ENCODE peak calls at places on chromosomes 4 and X, in eight cellular contexts. One of them, this sample, is unnamed.

GRCh38 chr4:2247128-2248043 is 5.5 kb upstream of the HAUS3 start:
- DNase-seq in cardiac fibroblast: no peak
- DNase-seq in AG10803: no peak
- DNase-seq in CD4-positive, alpha-beta T cell: no peak
- DNase-seq in upper lobe of right lung: no peak
- DNase-seq in chondrocyte: peak
- DNase-seq in endodermal cell: peak
- DNase-seq in WTC11: peak
- DNase-seq in this sample: peak

GRCh38 chrX:126655061-126655460 is 102.4 kb upstream of the DCAF12L1 start:
- DNase-seq in upper lobe of right lung: no peak
- DNase-seq in AG10803: no peak
- DNase-seq in CD4-positive, alpha-beta T cell: no peak
- DNase-seq in WTC11: no peak
- DNase-seq in endodermal cell: no peak
- DNase-seq in chondrocyte: no peak
- DNase-seq in cardiac fibroblast: no peak
- DNase-seq in this sample: no peak

GRCh38 chrX:23902419-23902818 is 5.3 kb downstream of the APOO start:
- DNase-seq in upper lobe of right lung: no peak
- DNase-seq in cardiac fibroblast: peak
- DNase-seq in CD4-positive, alpha-beta T cell: no peak
- DNase-seq in chondrocyte: no peak
- DNase-seq in WTC11: no peak
- DNase-seq in AG10803: peak
- DNase-seq in endodermal cell: no peak
- DNase-seq in this sample: no peak

GRCh38 chrX:134727363-134727762 is 69.1 kb upstream of the PLAC1 start:
- DNase-seq in chondrocyte: no peak
- DNase-seq in CD4-positive, alpha-beta T cell: no peak
- DNase-seq in WTC11: no peak
- DNase-seq in cardiac fibroblast: peak
- DNase-seq in upper lobe of right lung: no peak
- DNase-seq in AG10803: no peak
- DNase-seq in endodermal cell: no peak
- DNase-seq in this sample: no peak

GRCh38 chr4:6466756-6467381 is 5.5 kb downstream of the PPP2R2C start:
- DNase-seq in AG10803: no peak
- DNase-seq in WTC11: no peak
- DNase-seq in CD4-positive, alpha-beta T cell: no peak
- DNase-seq in cardiac fibroblast: no peak
- DNase-seq in chondrocyte: no peak
- DNase-seq in upper lobe of right lung: no peak
- DNase-seq in endodermal cell: peak
- DNase-seq in this sample: no peak

GRCh38 chr4:132865922-132866321 is 283.2 kb upstream of the PCDH10 start:
- DNase-seq in WTC11: no peak
- DNase-seq in CD4-positive, alpha-beta T cell: no peak
- DNase-seq in AG10803: no peak
- DNase-seq in chondrocyte: no peak
- DNase-seq in upper lobe of right lung: no peak
- DNase-seq in endodermal cell: no peak
- DNase-seq in cardiac fibroblast: no peak
- DNase-seq in this sample: no peak

GRCh38 chr4:10087152-10087791 is 29.3 kb downstream of the WDR1 start:
- DNase-seq in cardiac fibroblast: no peak
- DNase-seq in chondrocyte: peak
- DNase-seq in AG10803: no peak
- DNase-seq in upper lobe of right lung: peak
- DNase-seq in CD4-positive, alpha-beta T cell: no peak
- DNase-seq in WTC11: no peak
- DNase-seq in endodermal cell: no peak
- DNase-seq in this sample: no peak

GRCh38 chr4:173519130-173520101 is 10.6 kb downstream of the HAND2 start:
- DNase-seq in WTC11: no peak
- DNase-seq in endodermal cell: no peak
- DNase-seq in upper lobe of right lung: no peak
- DNase-seq in CD4-positive, alpha-beta T cell: no peak
- DNase-seq in AG10803: peak
- DNase-seq in chondrocyte: no peak
- DNase-seq in cardiac fibroblast: no peak
- DNase-seq in this sample: no peak

GRCh38 chrX:78643874-78644273 is 15.3 kb downstream of the RTL3 start:
- DNase-seq in CD4-positive, alpha-beta T cell: no peak
- DNase-seq in WTC11: no peak
- DNase-seq in cardiac fibroblast: no peak
- DNase-seq in AG10803: no peak
- DNase-seq in upper lobe of right lung: no peak
- DNase-seq in endodermal cell: no peak
- DNase-seq in chondrocyte: no peak
- DNase-seq in this sample: no peak

GRCh38 chr4:79906306-79906705 is 166.7 kb downstream of the ANTXR2 start:
- DNase-seq in chondrocyte: no peak
- DNase-seq in cardiac fibroblast: no peak
- DNase-seq in upper lobe of right lung: no peak
- DNase-seq in WTC11: no peak
- DNase-seq in AG10803: no peak
- DNase-seq in endodermal cell: no peak
- DNase-seq in CD4-positive, alpha-beta T cell: no peak
- DNase-seq in this sample: no peak

GRCh38 chr4:95637047-95637600 is 88.4 kb upstream of the UNC5C start:
- DNase-seq in upper lobe of right lung: no peak
- DNase-seq in CD4-positive, alpha-beta T cell: no peak
- DNase-seq in cardiac fibroblast: peak
- DNase-seq in chondrocyte: no peak
- DNase-seq in AG10803: no peak
- DNase-seq in endodermal cell: no peak
- DNase-seq in WTC11: peak
- DNase-seq in this sample: no peak

GRCh38 chr4:48642421-48643144 is 137.5 kb downstream of the FRYL start:
- DNase-seq in WTC11: no peak
- DNase-seq in endodermal cell: no peak
- DNase-seq in AG10803: peak
- DNase-seq in chondrocyte: no peak
- DNase-seq in cardiac fibroblast: peak
- DNase-seq in upper lobe of right lung: no peak
- DNase-seq in CD4-positive, alpha-beta T cell: no peak
- DNase-seq in this sample: no peak

GRCh38 chrX:7334253-7334935 is 186.4 kb upstream of the PUDP start:
- DNase-seq in endodermal cell: no peak
- DNase-seq in WTC11: no peak
- DNase-seq in AG10803: peak
- DNase-seq in chondrocyte: no peak
- DNase-seq in upper lobe of right lung: no peak
- DNase-seq in CD4-positive, alpha-beta T cell: no peak
- DNase-seq in cardiac fibroblast: peak
- DNase-seq in this sample: no peak

GRCh38 chr4:74933562-74934015 is 673 bp downstream of the PARM1 start:
- DNase-seq in CD4-positive, alpha-beta T cell: no peak
- DNase-seq in upper lobe of right lung: peak
- DNase-seq in cardiac fibroblast: peak
- DNase-seq in chondrocyte: no peak
- DNase-seq in AG10803: no peak
- DNase-seq in WTC11: no peak
- DNase-seq in endodermal cell: no peak
- DNase-seq in this sample: no peak

GRCh38 chr4:65623509-65623908 is 46.8 kb downstream of the EPHA5 start:
- DNase-seq in cardiac fibroblast: peak
- DNase-seq in AG10803: peak
- DNase-seq in upper lobe of right lung: no peak
- DNase-seq in endodermal cell: no peak
- DNase-seq in CD4-positive, alpha-beta T cell: no peak
- DNase-seq in WTC11: no peak
- DNase-seq in chondrocyte: no peak
- DNase-seq in this sample: no peak

GRCh38 chrX:133414399-133415275 is 652 bp downstream of the GPC4 start:
- DNase-seq in CD4-positive, alpha-beta T cell: no peak
- DNase-seq in WTC11: peak
- DNase-seq in upper lobe of right lung: peak
- DNase-seq in AG10803: peak
- DNase-seq in chondrocyte: peak
- DNase-seq in endodermal cell: peak
- DNase-seq in cardiac fibroblast: peak
- DNase-seq in this sample: no peak

GRCh38 chr4:113476800-113477199 is 284.7 kb downstream of the CAMK2D start:
- DNase-seq in endodermal cell: no peak
- DNase-seq in CD4-positive, alpha-beta T cell: no peak
- DNase-seq in upper lobe of right lung: no peak
- DNase-seq in cardiac fibroblast: peak
- DNase-seq in chondrocyte: no peak
- DNase-seq in AG10803: no peak
- DNase-seq in WTC11: no peak
- DNase-seq in this sample: no peak

GRCh38 chr4:173498023-173498422 is 32.0 kb downstream of the HAND2 start:
- DNase-seq in AG10803: no peak
- DNase-seq in upper lobe of right lung: no peak
- DNase-seq in chondrocyte: no peak
- DNase-seq in endodermal cell: no peak
- DNase-seq in WTC11: no peak
- DNase-seq in cardiac fibroblast: no peak
- DNase-seq in CD4-positive, alpha-beta T cell: no peak
- DNase-seq in this sample: no peak

GRCh38 chr4:6263541-6264540 is 5.8 kb upstream of the WFS1 start:
- DNase-seq in WTC11: peak
- DNase-seq in chondrocyte: peak
- DNase-seq in AG10803: peak
- DNase-seq in endodermal cell: peak
- DNase-seq in cardiac fibroblast: peak
- DNase-seq in CD4-positive, alpha-beta T cell: no peak
- DNase-seq in upper lobe of right lung: no peak
- DNase-seq in this sample: no peak

GRCh38 chrX:45794995-45795337 is 594.3 kb upstream of the DIPK2B start:
- DNase-seq in upper lobe of right lung: no peak
- DNase-seq in CD4-positive, alpha-beta T cell: no peak
- DNase-seq in WTC11: no peak
- DNase-seq in AG10803: no peak
- DNase-seq in endodermal cell: no peak
- DNase-seq in chondrocyte: no peak
- DNase-seq in cardiac fibroblast: no peak
- DNase-seq in this sample: no peak

DNA sequence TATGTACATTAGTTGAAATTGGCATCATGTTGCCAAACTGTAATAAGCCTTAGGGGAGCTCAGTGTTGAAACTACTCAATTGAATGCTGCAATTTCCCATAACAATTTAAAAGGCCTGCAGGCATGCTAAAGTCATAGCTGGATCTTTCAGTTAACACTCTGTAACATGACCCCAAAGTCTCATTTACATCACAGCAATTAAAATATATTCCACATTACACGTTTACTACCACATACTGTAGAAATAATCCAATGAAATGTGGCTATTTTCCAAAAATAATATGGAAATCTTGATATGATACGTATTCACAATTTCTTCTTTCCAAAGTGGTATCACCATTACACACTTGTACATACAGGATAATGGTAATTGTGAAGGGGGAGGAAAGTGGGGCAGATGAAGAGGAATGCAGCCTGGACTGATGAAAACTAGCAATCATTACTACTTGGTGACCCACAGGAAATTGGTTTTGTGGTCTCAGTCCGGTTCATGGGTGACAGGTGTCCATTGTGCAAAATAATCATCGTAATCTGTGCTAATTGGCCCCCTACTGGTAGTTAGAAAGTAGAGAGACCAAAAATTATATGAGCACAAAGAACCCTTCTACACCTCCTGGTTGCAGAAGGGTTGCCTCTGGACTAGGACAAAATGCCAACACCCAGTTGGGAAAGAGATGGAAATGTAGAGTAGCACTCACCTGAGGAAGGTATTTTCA is 63.7 kb downstream of the TENM3 start:
- DNase-seq in chondrocyte: no peak
- DNase-seq in upper lobe of right lung: no peak
- DNase-seq in WTC11: no peak
- DNase-seq in AG10803: peak
- DNase-seq in CD4-positive, alpha-beta T cell: no peak
- DNase-seq in cardiac fibroblast: no peak
- DNase-seq in endodermal cell: no peak
- DNase-seq in this sample: no peak
- TF ChIP-seq CTCF in chondrocyte: peak
- TF ChIP-seq CTCF in upper lobe of right lung: no peak
- TF ChIP-seq CTCF in WTC11: no peak
- TF ChIP-seq CTCF in AG10803: peak
- TF ChIP-seq CTCF in CD4-positive, alpha-beta T cell: no peak
- TF ChIP-seq CTCF in cardiac fibroblast: no peak
- TF ChIP-seq CTCF in endodermal cell: no peak
- TF ChIP-seq CTCF in this sample: peak

GRCh38 chr4:22356996-22357596 is 158.8 kb downstream of the ADGRA3 start:
- DNase-seq in CD4-positive, alpha-beta T cell: no peak
- DNase-seq in upper lobe of right lung: no peak
- DNase-seq in AG10803: peak
- DNase-seq in chondrocyte: no peak
- DNase-seq in cardiac fibroblast: peak
- DNase-seq in WTC11: no peak
- DNase-seq in endodermal cell: peak
- DNase-seq in this sample: peak
- TF ChIP-seq CTCF in CD4-positive, alpha-beta T cell: no peak
- TF ChIP-seq CTCF in upper lobe of right lung: no peak
- TF ChIP-seq CTCF in AG10803: peak
- TF ChIP-seq CTCF in chondrocyte: peak
- TF ChIP-seq CTCF in cardiac fibroblast: peak
- TF ChIP-seq CTCF in WTC11: no peak
- TF ChIP-seq CTCF in endodermal cell: peak
- TF ChIP-seq CTCF in this sample: peak

DNA sequence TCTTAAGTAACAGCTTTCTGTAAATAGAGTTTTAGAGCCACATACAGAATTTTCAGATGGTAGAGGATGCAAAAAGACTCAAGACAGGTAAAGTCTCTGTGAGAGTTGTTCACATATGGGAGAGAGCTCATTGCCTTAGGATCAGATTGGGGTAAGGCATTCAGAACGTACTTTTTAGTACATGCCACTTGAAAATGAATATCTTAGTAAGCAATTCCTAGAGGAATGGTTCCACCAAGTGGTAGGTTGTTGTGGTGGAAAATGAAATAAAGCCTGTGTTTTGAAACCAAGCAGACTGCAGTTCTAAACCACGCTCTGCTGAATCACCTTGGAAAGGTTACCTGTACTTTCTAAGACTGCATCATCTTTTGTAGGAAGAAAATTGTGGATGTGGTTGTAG is 547.0 kb upstream of the LCORL start:
- DNase-seq in chondrocyte: no peak
- DNase-seq in AG10803: no peak
- DNase-seq in endodermal cell: no peak
- DNase-seq in upper lobe of right lung: no peak
- DNase-seq in cardiac fibroblast: peak
- DNase-seq in WTC11: no peak
- DNase-seq in CD4-positive, alpha-beta T cell: no peak
- DNase-seq in this sample: no peak
- TF ChIP-seq CTCF in chondrocyte: peak
- TF ChIP-seq CTCF in AG10803: no peak
- TF ChIP-seq CTCF in endodermal cell: peak
- TF ChIP-seq CTCF in upper lobe of right lung: no peak
- TF ChIP-seq CTCF in cardiac fibroblast: no peak
- TF ChIP-seq CTCF in WTC11: no peak
- TF ChIP-seq CTCF in CD4-positive, alpha-beta T cell: no peak
- TF ChIP-seq CTCF in this sample: peak

DNA sequence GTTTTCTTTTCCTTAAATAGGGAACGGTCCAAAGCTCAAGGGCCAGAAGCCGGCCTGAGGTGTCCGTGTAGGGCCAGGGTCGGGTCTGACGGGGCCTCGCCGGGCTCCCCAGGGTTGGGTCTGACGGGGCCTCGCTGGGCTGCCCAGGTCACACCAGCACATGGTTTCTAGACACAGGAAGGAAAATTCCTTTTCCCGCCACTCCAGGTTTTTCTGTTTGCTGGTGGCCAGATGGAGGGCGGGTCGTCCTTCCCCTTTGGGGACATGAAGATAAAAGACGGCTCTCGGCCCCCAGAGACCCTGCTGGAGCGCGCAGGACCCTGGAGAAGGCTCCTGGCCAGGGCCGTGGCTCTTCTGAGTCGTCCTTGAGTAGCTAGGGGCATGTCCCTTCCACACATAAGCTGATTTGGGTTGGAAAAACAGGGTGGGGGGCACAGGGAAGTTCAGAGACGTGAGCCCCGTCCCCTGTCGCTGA is 35.1 kb downstream of the PIGG start:
- DNase-seq in CD4-positive, alpha-beta T cell: no peak
- DNase-seq in cardiac fibroblast: no peak
- DNase-seq in AG10803: no peak
- DNase-seq in upper lobe of right lung: no peak
- DNase-seq in chondrocyte: peak
- DNase-seq in WTC11: no peak
- DNase-seq in endodermal cell: no peak
- DNase-seq in this sample: no peak
- TF ChIP-seq CTCF in CD4-positive, alpha-beta T cell: no peak
- TF ChIP-seq CTCF in cardiac fibroblast: no peak
- TF ChIP-seq CTCF in AG10803: no peak
- TF ChIP-seq CTCF in upper lobe of right lung: no peak
- TF ChIP-seq CTCF in chondrocyte: no peak
- TF ChIP-seq CTCF in WTC11: no peak
- TF ChIP-seq CTCF in endodermal cell: no peak
- TF ChIP-seq CTCF in this sample: no peak

This sample was measured in D721Med.